ENCODE peak calls at places on chromosomes 7 and 10, in seven cellular contexts. T is IMR-90, W is AG04449, F is hypothalamus, Q is AG09319, E is smooth muscle cell of the brain vasculature, H is amniotic stem cell. M is an unnamed sample.

GRCh38 chr7:19128856-19129255 is 11.4 kb upstream of the TWIST1 start:
- DNase-seq in T (peak), W (no peak), F (no peak), Q (no peak), E (no peak), H (no peak), M (no peak)

GRCh38 chr7:74627699-74628411 is 29.7 kb upstream of the GTF2I start:
- DNase-seq in T (peak), W (peak), F (no peak), Q (peak), E (no peak), H (no peak), M (no peak)

GRCh38 chr7:132742152-132742551 is 165.9 kb upstream of the PLXNA4 start:
- DNase-seq in T (peak), W (peak), F (no peak), Q (peak), E (peak), H (no peak), M (no peak)

GRCh38 chr10:3578159-3578558 is 206.8 kb downstream of the KLF6 start:
- DNase-seq in T (no peak), W (no peak), F (no peak), Q (no peak), E (no peak), H (no peak), M (no peak)

GRCh38 chr10:132141526-132142395 is 45.0 kb upstream of the DPYSL4 start:
- DNase-seq in T (no peak), W (no peak), F (no peak), Q (no peak), E (no peak), H (no peak), M (no peak)

GRCh38 chr7:84624927-84625326 is 430.3 kb upstream of the SEMA3A start:
- DNase-seq in T (no peak), W (no peak), F (no peak), Q (no peak), E (no peak), H (no peak), M (no peak)

GRCh38 chr10:124092270-124093075 is 925 bp downstream of the CHST15 start:
- DNase-seq in T (no peak), W (no peak), F (peak), Q (no peak), E (no peak), H (no peak), M (no peak)

GRCh38 chr10:97590082-97590747 is 694 bp downstream of the C10orf62 start:
- DNase-seq in T (no peak), W (no peak), F (no peak), Q (no peak), E (no peak), H (no peak), M (no peak)

GRCh38 chr7:3112499-3113134 is 69.0 kb upstream of the CARD11 start:
- DNase-seq in T (no peak), W (no peak), F (no peak), Q (no peak), E (no peak), H (no peak), M (no peak)

GRCh38 chr7:13628231-13629001 is 361.1 kb downstream of the ETV1 start:
- DNase-seq in T (peak), W (no peak), F (no peak), Q (no peak), E (no peak), H (no peak), M (no peak)

GRCh38 chr7:134420509-134421125 is 38.3 kb downstream of the AKR1B1 start:
- DNase-seq in T (peak), W (no peak), F (no peak), Q (peak), E (peak), H (no peak), M (peak)